ENCODE peak calls at places on chromosomes 11 and 22, in seven cellular contexts. Z is thoracic aorta, P is iPS DF 6.9, A is adrenal gland, U is tibial artery, Y is hepatocyte, G is spleen. E is an unnamed sample.

GRCh38 chr22:36433318-36434231 is 45.8 kb upstream of the MYH9 start:
- DNase-seq in Z (no peak), P (no peak), A (no peak), U (no peak), Y (no peak), G (no peak), E (no peak)

GRCh38 chr11:67119577-67120391 is 721 bp downstream of the KDM2A start:
- DNase-seq in Z (no peak), P (no peak), A (peak; percentile 27), U (peak; percentile 30), Y (peak; percentile 67), G (peak; percentile 84), E (peak; percentile 36)

GRCh38 chr11:36540998-36541397 is 26.8 kb upstream of the RAG1 start:
- DNase-seq in Z (no peak), P (no peak), A (peak; percentile 83), U (no peak), Y (peak; percentile 49), G (no peak), E (no peak)

GRCh38 chr11:44497995-44498394 is 67.5 kb upstream of the CD82 start:
- DNase-seq in Z (no peak), P (no peak), A (no peak), U (no peak), Y (no peak), G (no peak), E (no peak)

GRCh38 chr11:19951558-19952083 is 208.7 kb downstream of the DBX1 start:
- DNase-seq in Z (no peak), P (peak; percentile 25), A (no peak), U (no peak), Y (peak; percentile 81), G (no peak), E (peak; percentile 31)

GRCh38 chr11:78338138-78338537 is 79.5 kb downstream of the GAB2 start:
- DNase-seq in Z (no peak), P (no peak), A (no peak), U (no peak), Y (no peak), G (no peak), E (no peak)

GRCh38 chr11:68038226-68038717 is 553 bp upstream of the TCIRG1 start:
- DNase-seq in Z (no peak), P (no peak), A (peak; percentile 79), U (no peak), Y (peak; percentile 73), G (peak; percentile 86), E (no peak)

GRCh38 chr22:36398602-36399472 is 11.1 kb upstream of the MYH9 start:
- DNase-seq in Z (no peak), P (no peak), A (no peak), U (no peak), Y (no peak), G (no peak), E (no peak)

GRCh38 chr11:22466809-22467208 is 128.6 kb downstream of the SLC17A6 start:
- DNase-seq in Z (no peak), P (no peak), A (no peak), U (no peak), Y (peak; percentile 61), G (no peak), E (no peak)

GRCh38 chr11:113045146-113045545 is 83.9 kb downstream of the NCAM1 start:
- DNase-seq in Z (no peak), P (no peak), A (no peak), U (no peak), Y (no peak), G (no peak), E (no peak)

DNA sequence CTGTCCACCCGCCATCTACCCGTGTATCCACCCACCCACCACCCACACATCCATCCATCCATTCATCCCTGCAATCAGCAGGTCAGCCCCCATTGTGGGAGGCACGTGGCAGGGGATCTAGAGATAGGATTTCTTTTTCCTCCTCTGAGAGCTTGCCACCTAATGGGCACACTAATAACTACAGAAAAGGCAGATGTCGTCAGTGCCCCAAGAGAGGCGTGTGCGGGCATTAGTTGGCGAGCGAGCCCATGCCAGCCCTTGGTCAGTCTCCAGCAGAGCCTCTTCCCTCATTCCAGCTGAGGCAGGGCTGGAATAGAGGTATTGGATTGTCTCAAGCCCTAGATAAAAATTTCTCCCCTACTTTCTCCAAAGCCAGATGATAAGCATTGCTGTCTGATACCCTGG is 9.7 kb downstream of the USP2 start:
- DNase-seq in Z (no peak), P (no peak), A (peak; percentile 84), U (no peak), Y (peak; percentile 25), G (no peak), E (no peak)
- H3K4me1 ChIP-seq in Z (peaks cover 30% of the 10 kb centered on the region), P (peaks cover 6% of the 10 kb centered on the region), A (peaks cover 58% of the 10 kb centered on the region), U (peaks cover 76% of the 10 kb centered on the region), Y (peaks cover 50% of the 10 kb centered on the region), G (peaks cover 41% of the 10 kb centered on the region), E (peaks cover 54% of the 10 kb centered on the region)

GRCh38 chr11:118042126-118042525 is 34.8 kb upstream of the TMPRSS4 start:
- DNase-seq in Z (no peak), P (no peak), A (no peak), U (no peak), Y (no peak), G (no peak), E (no peak)
- H3K4me1 ChIP-seq in Z (no peaks in the 10 kb centered on the region), P (no peaks in the 10 kb centered on the region), A (no peaks in the 10 kb centered on the region), U (no peaks in the 10 kb centered on the region), Y (no peaks in the 10 kb centered on the region), G (no peaks in the 10 kb centered on the region), E (no peaks in the 10 kb centered on the region)

GRCh38 chr22:47391169-47392053 is 629.0 kb downstream of the TBC1D22A start:
- DNase-seq in Z (no peak), P (no peak), A (no peak), U (no peak), Y (no peak), G (peak; percentile 53), E (no peak)
- H3K4me1 ChIP-seq in Z (no peaks in the 10 kb centered on the region), P (no peaks in the 10 kb centered on the region), A (no peaks in the 10 kb centered on the region), U (no peaks in the 10 kb centered on the region), Y (no peaks in the 10 kb centered on the region), G (no peaks in the 10 kb centered on the region), E (no peaks in the 10 kb centered on the region)

GRCh38 chr22:23438216-23438615 is 141.9 kb downstream of the IGLL1 start:
- DNase-seq in Z (no peak), P (no peak), A (no peak), U (no peak), Y (no peak), G (no peak), E (no peak)

GRCh38 chr22:23437779-23438178 is 142.3 kb downstream of the IGLL1 start:
- DNase-seq in Z (no peak), P (no peak), A (no peak), U (no peak), Y (no peak), G (no peak), E (no peak)
- H3K4me1 ChIP-seq in Z (peaks cover 4% of the 10 kb centered on the region), P (peaks cover 1% of the 10 kb centered on the region), A (no peaks in the 10 kb centered on the region), U (peaks cover 4% of the 10 kb centered on the region), Y (peaks cover 12% of the 10 kb centered on the region), G (peaks cover 10% of the 10 kb centered on the region), E (peaks cover 2% of the 10 kb centered on the region)

GRCh38 chr11:64522843-64523242 is 68.2 kb upstream of the SLC22A12 start:
- DNase-seq in Z (no peak), P (no peak), A (no peak), U (no peak), Y (no peak), G (no peak), E (no peak)

GRCh38 chr11:64520013-64520412 is 71.0 kb upstream of the SLC22A12 start:
- DNase-seq in Z (no peak), P (no peak), A (no peak), U (no peak), Y (no peak), G (no peak), E (no peak)

GRCh38 chr11:64523456-64524187 is 67.4 kb upstream of the SLC22A12 start:
- DNase-seq in Z (no peak), P (no peak), A (no peak), U (no peak), Y (no peak), G (peak; percentile 35), E (no peak)

GRCh38 chr11:64519541-64519940 is 71.5 kb upstream of the SLC22A12 start:
- DNase-seq in Z (no peak), P (no peak), A (no peak), U (no peak), Y (no peak), G (no peak), E (no peak)

GRCh38 chr11:64522036-64522435 is 69.0 kb upstream of the SLC22A12 start:
- DNase-seq in Z (no peak), P (no peak), A (no peak), U (no peak), Y (no peak), G (peak; percentile 32), E (no peak)
- H3K4me1 ChIP-seq in Z (no peaks in the 10 kb centered on the region), P (no peaks in the 10 kb centered on the region), A (no peaks in the 10 kb centered on the region), U (no peaks in the 10 kb centered on the region), Y (no peaks in the 10 kb centered on the region), G (no peaks in the 10 kb centered on the region), E (no peaks in the 10 kb centered on the region)

GRCh38 chr22:39182478-39183030 is 30.1 kb upstream of the CBX7 start:
- DNase-seq in Z (no peak), P (no peak), A (no peak), U (no peak), Y (no peak), G (peak; percentile 38), E (no peak)
- H3K4me1 ChIP-seq in Z (no peaks in the 10 kb centered on the region), P (peaks cover 2% of the 10 kb centered on the region), A (peaks cover 10% of the 10 kb centered on the region), U (peaks cover 4% of the 10 kb centered on the region), Y (no peaks in the 10 kb centered on the region), G (peaks cover 37% of the 10 kb centered on the region), E (no peaks in the 10 kb centered on the region)

DNA sequence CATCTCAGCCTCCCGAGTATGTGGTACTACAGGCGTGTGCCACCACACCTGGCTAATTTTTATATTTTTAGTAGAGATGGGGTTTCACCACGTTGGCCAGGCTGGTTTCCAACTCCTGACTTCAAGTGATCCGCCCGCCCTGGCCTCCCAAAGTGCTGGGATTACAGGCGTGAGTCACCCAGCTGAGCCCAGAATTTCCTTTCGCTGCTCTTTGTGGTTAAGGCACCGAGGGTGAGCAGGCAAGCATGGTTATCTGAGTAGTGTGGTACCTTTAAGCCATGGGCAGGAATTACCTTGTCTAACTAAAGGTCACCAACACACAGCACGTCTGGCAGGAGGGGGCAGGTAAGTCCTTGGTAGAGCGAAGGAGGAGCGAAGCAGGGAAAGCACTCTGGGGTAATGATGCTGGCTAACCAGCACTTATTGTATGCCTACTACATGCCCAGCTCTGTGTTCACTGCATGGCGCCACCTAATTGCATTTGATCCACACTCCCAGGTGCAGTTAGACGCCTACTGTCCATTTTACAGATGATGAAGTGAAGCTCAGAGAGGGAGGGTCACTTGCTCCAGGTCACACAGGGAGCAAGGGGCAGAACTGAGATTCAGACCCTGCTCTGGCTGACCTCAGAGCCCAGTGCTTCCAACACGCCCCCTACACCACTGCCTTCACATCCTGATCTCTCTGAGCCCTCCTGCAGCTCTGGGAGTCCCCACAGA is 45.7 kb downstream of the TRIOBP start:
- DNase-seq in Z (no peak), P (no peak), A (peak; percentile 66), U (peak; percentile 44), Y (peak; percentile 64), G (no peak), E (no peak)
- H3K4me1 ChIP-seq in Z (peaks cover 23% of the 10 kb centered on the region), P (peaks cover 2% of the 10 kb centered on the region), A (peaks cover 22% of the 10 kb centered on the region), U (peaks cover 27% of the 10 kb centered on the region), Y (peaks cover 48% of the 10 kb centered on the region), G (peaks cover 78% of the 10 kb centered on the region), E (peaks cover 36% of the 10 kb centered on the region)

GRCh38 chr22:19271856-19272535 is 19.5 kb downstream of the CLTCL1 start:
- DNase-seq in Z (no peak), P (no peak), A (peak; percentile 82), U (no peak), Y (peak; percentile 29), G (no peak), E (no peak)
- H3K4me1 ChIP-seq in Z (no peaks in the 10 kb centered on the region), P (no peaks in the 10 kb centered on the region), A (peaks cover 21% of the 10 kb centered on the region), U (no peaks in the 10 kb centered on the region), Y (peaks cover 3% of the 10 kb centered on the region), G (peaks cover 10% of the 10 kb centered on the region), E (no peaks in the 10 kb centered on the region)